ENCODE peak calls at places on chromosomes 12 and 14, in ten cellular contexts. X is left colon; P is CD8-positive, alpha-beta memory T cell; B is COR-L47; S is NCI-H1930; I is HEK293T; K is NCI-H2081; T is neural crest cell; H is stimulated activated CD8-positive, alpha-beta memory T cell treated with anti-CD3 and anti-CD28 coated beads, Interleukin-7, amount 100 ng/mL, for 4 hours; O is uterus. E is an unnamed sample.

GRCh38 chr12:46364777-46365580 is 7.6 kb downstream of the SLC38A2 start:
- DNase-seq in X (peak), P (no peak), B (no peak), S (no peak), I (no peak), K (no peak), T (no peak), H (no peak), O (no peak), E (peak)

GRCh38 chr14:52801014-52801708 is 9.8 kb upstream of the GNPNAT1 start:
- DNase-seq in X (no peak), P (no peak), B (no peak), S (no peak), I (no peak), K (no peak), T (no peak), H (no peak), O (no peak), E (peak)

GRCh38 chr12:3600951-3601350 is 109.9 kb downstream of the PRMT8 start:
- DNase-seq in X (no peak), P (no peak), B (no peak), S (no peak), I (no peak), K (no peak), T (no peak), H (no peak), O (no peak), E (no peak)

GRCh38 chr14:22265319-22266140 is 323.5 kb downstream of the DAD1 start:
- DNase-seq in X (no peak), P (no peak), B (no peak), S (no peak), I (no peak), K (no peak), T (no peak), H (no peak), O (no peak), E (no peak)

GRCh38 chr12:64696065-64696741 is 63.0 kb downstream of the GNS start:
- DNase-seq in X (no peak), P (no peak), B (peak), S (no peak), I (peak), K (peak), T (no peak), H (no peak), O (no peak), E (no peak)

GRCh38 chr14:104572024-104572623 is 7.4 kb upstream of the C14orf180 start:
- DNase-seq in X (no peak), P (no peak), B (no peak), S (no peak), I (no peak), K (no peak), T (no peak), H (no peak), O (no peak), E (no peak)

GRCh38 chr14:57402173-57402852 is 11.9 kb downstream of the NAA30 start:
- DNase-seq in X (no peak), P (no peak), B (no peak), S (no peak), I (no peak), K (no peak), T (no peak), H (no peak), O (no peak), E (no peak)

GRCh38 chr14:68841030-68841809 is 48.4 kb upstream of the ZFP36L1 start:
- DNase-seq in X (no peak), P (no peak), B (no peak), S (no peak), I (no peak), K (no peak), T (no peak), H (no peak), O (no peak), E (no peak)

GRCh38 chr12:46221255-46222128 is 47.4 kb downstream of the SLC38A1 start:
- DNase-seq in X (no peak), P (no peak), B (no peak), S (no peak), I (no peak), K (no peak), T (no peak), H (no peak), O (no peak), E (no peak)

GRCh38 chr12:90080616-90081015 is 372.0 kb upstream of the ATP2B1 start:
- DNase-seq in X (no peak), P (no peak), B (no peak), S (no peak), I (no peak), K (no peak), T (no peak), H (no peak), O (no peak), E (no peak)

GRCh38 chr12:5123921-5124320 is 80.2 kb downstream of the KCNA5 start:
- DNase-seq in X (no peak), P (no peak), B (no peak), S (no peak), I (no peak), K (no peak), T (no peak), H (no peak), O (no peak), E (no peak)

GRCh38 chr12:93514853-93515252 is 47.5 kb downstream of the MRPL42 start:
- DNase-seq in X (no peak), P (no peak), B (no peak), S (no peak), I (no peak), K (no peak), T (no peak), H (no peak), O (no peak), E (no peak)

GRCh38 chr12:77220586-77220985 is 155.2 kb upstream of the E2F7 start:
- DNase-seq in X (no peak), P (no peak), B (no peak), S (no peak), I (no peak), K (no peak), T (no peak), H (no peak), O (no peak), E (no peak)

GRCh38 chr12:110370732-110371141 is 32.8 kb downstream of the ANAPC7 start:
- DNase-seq in X (no peak), P (no peak), B (no peak), S (no peak), I (no peak), K (no peak), T (no peak), H (no peak), O (no peak), E (no peak)

GRCh38 chr12:78470354-78471195 is 394.0 kb upstream of the SYT1 start:
- DNase-seq in X (no peak), P (no peak), B (peak), S (no peak), I (peak), K (peak), T (peak), H (no peak), O (no peak), E (peak)

GRCh38 chr12:57175428-57176138 is 28.2 kb upstream of the LRP1-AS start:
- DNase-seq in X (peak), P (peak), B (peak), S (peak), I (peak), K (peak), T (peak), H (peak), O (peak), E (peak)

GRCh38 chr12:123388948-123389559 is 5.1 kb downstream of the KMT5A start:
- DNase-seq in X (no peak), P (no peak), B (no peak), S (no peak), I (peak), K (no peak), T (no peak), H (no peak), O (no peak), E (no peak)